ENCODE peak calls at places on chromosome 20, in five cellular contexts. M is CD8-positive, alpha-beta T cell; R is GM12865; N is stomach; E is foreskin fibroblast. H is an unnamed sample.

GRCh38 chr20:12434672-12435071 is 517.0 kb downstream of the BTBD3 start:
- DNase-seq in E (no peak), M (no peak), R (no peak), N (no peak), H (no peak)

GRCh38 chr20:58081842-58082241 is 146.6 kb downstream of the ANKRD60 start:
- DNase-seq in R (no peak), M (no peak), E (peak), N (no peak), H (no peak)

GRCh38 chr20:34709836-34710567 is 5.9 kb downstream of the TP53INP2 start:
- DNase-seq in N (peak), M (no peak), E (peak), R (no peak), H (peak)

GRCh38 chr20:18144541-18145099 is 7.0 kb downstream of the KAT14 start:
- DNase-seq in E (no peak), M (no peak), N (no peak), R (no peak), H (no peak)

GRCh38 chr20:2005359-2005758 is 11.5 kb upstream of the PDYN start:
- DNase-seq in R (no peak), M (no peak), E (peak), N (no peak), H (no peak)

GRCh38 chr20:59055302-59055701 is 12.7 kb upstream of the PRELID3B start:
- DNase-seq in M (no peak), R (peak), N (no peak), E (peak), H (no peak)

GRCh38 chr20:25991756-25992130 is 295.1 kb upstream of the ZNF337 start:
- DNase-seq in M (no peak), N (no peak), E (no peak), R (no peak), H (no peak)

GRCh38 chr20:49344975-49345374 is 67.1 kb upstream of the ZNFX1 start:
- DNase-seq in N (no peak), M (no peak), E (peak), R (no peak), H (peak)

GRCh38 chr20:32524871-32525501 is 60.1 kb downstream of the NOL4L start:
- DNase-seq in R (no peak), M (no peak), N (peak), E (peak), H (no peak)

GRCh38 chr20:58523916-58524315 is 8.7 kb upstream of the APCDD1L start:
- DNase-seq in E (no peak), R (no peak), M (no peak), N (no peak), H (no peak)

GRCh38 chr20:50286609-50287008 is 96.0 kb downstream of the CEBPB start:
- DNase-seq in R (peak), E (peak), N (no peak), M (no peak), H (no peak)

GRCh38 chr20:62837790-62838458 is 21.1 kb downstream of the COL9A3 start:
- DNase-seq in R (peak), E (peak), N (peak), M (no peak), H (no peak)

GRCh38 chr20:33602826-33603590 is 59.1 kb upstream of the C20orf144 start:
- DNase-seq in M (no peak), E (peak), R (peak), N (no peak), H (no peak)

GRCh38 chr20:37984018-37984785 is 49.1 kb downstream of the TTI1 start:
- DNase-seq in N (peak), E (no peak), M (no peak), R (no peak), H (no peak)

GRCh38 chr20:61746147-61746646 is 319.5 kb downstream of the TAF4 start:
- DNase-seq in R (no peak), E (no peak), M (no peak), N (no peak), H (no peak)

GRCh38 chr20:32019156-32019510 is 8.9 kb downstream of the CCM2L start:
- DNase-seq in M (no peak), N (no peak), R (no peak), E (no peak), H (no peak)

GRCh38 chr20:19966840-19967239 is 50.3 kb upstream of the NAA20 start:
- DNase-seq in M (no peak), N (no peak), E (no peak), R (no peak), H (no peak)

GRCh38 chr20:36573798-36574277 is 441 bp downstream of the TGIF2 start:
- DNase-seq in M (peak), R (peak), N (peak), E (peak), H (no peak)

GRCh38 chr20:12722096-12722495 is 286.7 kb upstream of the SPTLC3 start:
- DNase-seq in R (no peak), N (no peak), E (no peak), M (no peak), H (no peak)

GRCh38 chr20:9514461-9515210 is at the start of gene LAMP5:
- DNase-seq in E (peak), R (peak), M (no peak), N (no peak), H (no peak)

GRCh38 chr20:14521436-14521835 is 184.0 kb upstream of the FLRT3 start:
- DNase-seq in E (peak), N (no peak), M (no peak), R (no peak), H (no peak)

GRCh38 chr20:4601630-4602296 is 119.9 kb upstream of the PRND start:
- DNase-seq in N (no peak), R (no peak), E (peak), M (no peak), H (peak)

GRCh38 chr20:52937701-52938100 is 34.5 kb upstream of the TSHZ2 start:
- DNase-seq in R (peak), N (no peak), M (no peak), E (no peak), H (no peak)

GRCh38 chr20:13295637-13296036 is 74.6 kb downstream of the ISM1 start:
- DNase-seq in E (no peak), N (no peak), R (no peak), M (no peak), H (no peak)

GRCh38 chr20:4063631-4064030 is 48.3 kb upstream of the RNF24 start:
- DNase-seq in M (no peak), E (peak), R (no peak), N (no peak), H (no peak)

GRCh38 chr20:36544134-36545018 is 3.1 kb downstream of the MYL9 start:
- DNase-seq in R (no peak), N (no peak), M (no peak), E (peak), H (peak)

GRCh38 chr20:25246182-25246943 is 1.5 kb upstream of the PYGB start:
- DNase-seq in R (peak), N (no peak), E (peak), M (no peak), H (no peak)

GRCh38 chr20:61256819-61257218 is 4.8 kb downstream of the CDH4 start:
- DNase-seq in N (no peak), R (no peak), M (no peak), E (no peak), H (no peak)

GRCh38 chr20:49584418-49585382 is 16.8 kb upstream of the PTGIS start:
- DNase-seq in N (peak), M (no peak), R (no peak), E (peak), H (no peak)

GRCh38 chr20:50244352-50245149 is 53.9 kb downstream of the CEBPB start:
- DNase-seq in M (no peak), R (no peak), N (peak), E (no peak), H (no peak)

GRCh38 chr20:32416206-32416605 is 58.1 kb downstream of the ASXL1 start:
- DNase-seq in E (no peak), R (no peak), M (no peak), N (no peak), H (no peak)

GRCh38 chr20:8144282-8145245 is 12.5 kb downstream of the PLCB1 start:
- DNase-seq in E (peak), N (no peak), R (peak), M (no peak), H (no peak)

GRCh38 chr20:61771805-61772350 is 293.8 kb downstream of the TAF4 start:
- DNase-seq in R (no peak), N (no peak), E (no peak), M (no peak), H (no peak)

GRCh38 chr20:19552144-19552895 is 205.7 kb upstream of the RIN2 start:
- DNase-seq in R (no peak), N (peak), M (no peak), E (no peak), H (peak)

GRCh38 chr20:41604002-41604401 is 14.2 kb downstream of the CHD6 start:
- DNase-seq in R (no peak), N (no peak), M (no peak), E (no peak), H (no peak)
- TF ChIP-seq CTCF in R (no peak), N (no peak), M (no peak), E (no peak), H (no peak)

DNA sequence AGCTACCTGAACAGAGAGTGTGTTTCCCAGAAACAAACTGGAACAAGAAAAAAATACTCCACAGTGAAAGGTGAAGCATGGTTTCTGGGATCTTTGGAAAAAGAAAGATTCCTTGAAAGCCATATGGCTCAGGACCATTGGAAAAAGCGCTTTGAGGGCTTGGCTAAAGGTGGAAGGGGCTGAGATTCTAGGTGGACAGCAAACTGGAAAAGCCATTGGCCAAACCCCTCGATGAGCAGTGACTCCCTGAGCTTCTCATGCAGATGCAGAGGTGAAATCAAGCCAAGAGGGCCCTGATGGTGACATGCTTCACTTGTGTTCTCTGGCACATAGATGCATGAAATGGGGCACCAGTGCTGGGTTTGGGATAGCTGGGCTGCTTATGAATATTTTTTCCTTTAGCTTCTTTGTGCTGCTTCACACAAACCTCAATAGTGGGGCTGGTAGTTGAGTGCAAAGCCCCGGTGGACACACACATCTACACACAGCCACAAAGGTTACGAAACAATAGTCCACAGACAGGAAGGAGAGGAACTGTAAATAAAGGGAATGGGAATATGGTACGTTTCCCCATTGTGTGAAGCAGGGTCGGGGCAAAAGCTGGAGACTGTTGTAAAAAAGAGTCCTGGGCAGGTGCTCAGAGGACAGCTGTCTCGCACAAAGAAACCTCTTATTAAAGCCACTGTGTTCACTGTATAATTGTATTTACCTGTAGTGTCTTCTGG is 117.8 kb downstream of the FOXA2 start:
- DNase-seq in N (no peak), M (no peak), E (no peak), R (no peak), H (no peak)
- H3K4me3 ChIP-seq in N (no peak), M (no peak), E (no peak), R (no peak), H (no peak)

DNA sequence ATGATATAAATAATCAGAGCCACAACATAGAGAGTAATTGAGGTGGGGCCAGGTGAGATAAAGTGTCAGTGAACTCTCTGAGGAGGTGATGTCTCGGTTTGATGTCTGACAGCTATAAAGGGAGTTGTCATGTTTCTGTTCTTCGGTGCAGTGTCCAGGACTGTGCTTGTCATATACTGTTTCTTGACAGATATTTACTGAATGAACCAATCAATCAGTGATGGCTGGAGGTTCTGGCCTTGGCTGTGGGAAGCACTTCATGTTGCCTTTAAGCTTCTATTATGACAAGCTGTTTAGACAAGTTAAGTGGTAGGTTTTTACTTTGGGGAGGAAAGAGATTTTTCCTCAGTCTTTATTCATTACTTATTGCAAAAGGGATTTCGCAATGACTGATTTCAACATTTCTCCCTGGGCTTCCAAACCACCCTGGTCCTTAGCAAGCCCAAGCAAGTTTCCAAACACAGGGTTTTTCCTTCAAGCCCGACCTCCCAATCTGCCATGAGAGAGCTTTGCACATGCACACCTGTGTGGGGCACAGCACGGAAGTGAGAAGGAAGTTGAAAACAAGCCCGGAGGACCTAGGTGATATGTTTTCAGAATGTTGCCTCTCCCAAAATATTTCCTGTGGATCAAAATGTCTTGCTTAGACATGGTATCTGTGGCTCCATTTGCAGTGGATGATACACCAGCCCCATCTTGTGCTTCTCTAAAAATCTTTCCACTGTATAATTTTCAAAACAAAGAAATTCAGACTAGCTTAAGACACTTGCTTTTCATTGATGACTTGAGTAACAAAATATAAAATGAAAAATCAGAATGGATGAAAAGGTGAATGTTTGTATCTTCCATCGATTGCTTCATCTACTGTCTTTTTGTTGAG is 567.3 kb upstream of the BTBD3 start:
- DNase-seq in N (no peak), E (peak), M (no peak), R (no peak), H (no peak)
- TF ChIP-seq CTCF in N (no peak), E (no peak), M (no peak), R (no peak), H (no peak)

DNA sequence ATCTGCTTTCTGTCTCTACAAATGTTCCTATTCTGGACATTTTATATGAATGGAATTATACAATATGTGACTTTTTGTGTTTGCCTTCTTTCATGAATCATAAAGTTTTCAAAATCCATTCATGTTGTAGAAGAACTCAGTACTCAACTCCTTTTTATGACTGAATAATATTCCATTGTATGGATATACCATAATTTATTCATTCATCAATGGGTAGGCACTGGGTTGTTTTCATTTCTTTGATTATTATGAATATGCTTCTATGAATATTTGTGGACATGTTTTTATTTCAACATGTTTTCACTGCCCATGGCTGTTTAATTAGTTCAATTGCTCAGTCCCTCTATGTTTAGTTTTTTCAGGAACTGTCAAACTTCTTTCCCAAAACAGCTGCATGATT is 76.5 kb upstream of the GTSF1L start:
- DNase-seq in E (no peak), M (no peak), N (no peak), R (no peak), H (no peak)
- H3K4me3 ChIP-seq in E (no peak), M (no peak), N (no peak), R (no peak), H (no peak)

DNA sequence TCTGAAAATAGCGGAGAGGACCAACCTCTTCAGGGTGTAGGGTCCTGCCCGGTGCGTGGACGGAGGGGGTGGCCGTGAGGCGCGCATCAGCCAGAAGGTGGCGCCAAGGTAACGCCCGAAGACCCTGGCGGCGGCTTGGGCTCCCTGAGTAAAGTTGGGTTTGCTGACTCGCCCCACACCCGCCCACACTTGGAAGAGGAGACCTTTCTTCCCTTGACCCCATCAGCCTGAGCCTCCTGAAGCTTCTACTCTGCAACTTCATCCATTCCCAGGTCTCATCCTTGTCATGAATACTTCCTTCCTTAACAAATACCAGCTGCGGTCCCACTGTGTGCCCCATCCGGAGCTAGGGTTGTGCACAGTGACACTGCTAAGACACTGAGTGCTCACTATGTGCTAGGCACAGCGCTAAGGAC is 14.6 kb downstream of the CD40 start:
- DNase-seq in R (peak), M (no peak), N (peak), E (peak), H (no peak)
- TF ChIP-seq CTCF in R (peak), M (peak), N (no peak), E (peak), H (peak)

DNA sequence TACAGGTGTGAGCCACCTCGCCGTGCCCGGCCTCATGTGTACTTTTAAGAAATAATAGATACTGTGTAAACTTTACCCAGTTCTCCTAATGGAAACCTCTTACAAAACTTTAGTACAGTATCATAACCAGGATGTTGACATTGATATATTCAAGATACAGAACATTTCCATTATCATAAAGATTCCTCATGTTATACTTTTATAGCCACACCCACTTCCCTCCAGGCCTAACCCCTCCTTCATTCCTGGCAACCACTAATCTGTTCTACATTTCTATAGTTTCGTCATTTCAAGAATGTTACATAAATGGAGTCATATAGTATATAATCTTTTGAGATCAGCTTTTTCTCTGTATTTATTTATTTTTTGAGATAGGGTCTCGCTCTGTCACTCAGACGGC is 52.6 kb upstream of the SALL4 start:
- DNase-seq in N (no peak), E (no peak), M (no peak), R (no peak), H (no peak)
- H3K4me3 ChIP-seq in N (no peak), E (no peak), M (no peak), R (no peak), H (no peak)

GRCh38 chr20:47521059-47521808 is 19.5 kb downstream of the NCOA3 start:
- DNase-seq in N (no peak), R (no peak), E (no peak), M (no peak), H (no peak)
- TF ChIP-seq CTCF in N (no peak), R (peak), E (no peak), M (no peak), H (no peak)